ENCODE peak calls at places on chromosomes 7 and 10, in ten cellular contexts. N is HCT116; R is HepG2; H is A549; L is stimulated activated naive CD8-positive, alpha-beta T cell treated with anti-CD3 and anti-CD28 coated beads, Interleukin-15, amount 100 ng/mL, for 72 hours; G is esophagus mucosa; B is lower lobe of right lung; F is activated CD8-positive, alpha-beta memory T cell treated with anti-CD3 and anti-CD28 coated beads, Interleukin-2, amount 10 ng/mL, durations not matched to agents 7 days and 5 days; A is activated CD8-positive, alpha-beta T cell treated with anti-CD3 and anti-CD28 coated beads for 36 hours; E is Right ventricle myocardium inferior. Z is an unnamed sample.

GRCh38 chr7:50142421-50143113 is 49.5 kb upstream of the ZPBP start:
- ATAC-seq in A (peak; percentile 68), L (peak; percentile 74), G (no peak), R (no peak), H (peak; percentile 53), E (no peak), B (no peak), F (peak; percentile 67), N (peak; percentile 57), Z (peak; percentile 63)

GRCh38 chr10:70477661-70478162 is 855 bp upstream of the PALD1 start:
- ATAC-seq in L (peak; percentile 78), R (peak; percentile 8), E (no peak), H (peak; percentile 21), B (peak; percentile 50), F (peak; percentile 77), N (peak; percentile 48), G (peak; percentile 71), A (peak; percentile 54), Z (peak; percentile 75)

GRCh38 chr7:101933685-101934084 is 116.3 kb downstream of the CUX1 start:
- ATAC-seq in A (no peak), F (no peak), E (no peak), R (no peak), N (no peak), H (no peak), G (no peak), B (no peak), L (no peak), Z (no peak)

GRCh38 chr10:3126741-3127342 is 45.7 kb downstream of the PITRM1 start:
- ATAC-seq in A (no peak), R (no peak), F (no peak), N (no peak), L (no peak), G (peak; percentile 53), H (no peak), E (peak; percentile 66), B (peak; percentile 41), Z (no peak)

GRCh38 chr10:121240556-121240955 is 357.7 kb downstream of the FGFR2 start:
- ATAC-seq in B (no peak), H (no peak), E (no peak), N (no peak), R (no peak), F (no peak), G (no peak), L (no peak), A (no peak), Z (no peak)

GRCh38 chr7:2510909-2511768 is 8.4 kb upstream of the LFNG start:
- ATAC-seq in G (peak; percentile 40), E (peak; percentile 17), L (peak; percentile 63), H (no peak), B (peak; percentile 60), R (peak; percentile 59), N (no peak), A (peak; percentile 68), F (peak; percentile 43), Z (peak; percentile 64)

GRCh38 chr10:71431216-71431944 is 34.7 kb downstream of the CDH23 start:
- ATAC-seq in G (no peak), H (no peak), F (no peak), N (no peak), L (no peak), A (no peak), E (no peak), B (no peak), R (peak; percentile 16), Z (no peak)

GRCh38 chr7:18175801-18176450 is 148.3 kb upstream of the PRPS1L1 start:
- ATAC-seq in F (no peak), G (no peak), L (no peak), E (no peak), H (peak; percentile 54), A (no peak), R (no peak), B (no peak), N (no peak), Z (no peak)

GRCh38 chr10:58998924-58999713 is 177.3 kb upstream of the PHYHIPL start:
- ATAC-seq in H (no peak), A (no peak), R (no peak), L (no peak), G (no peak), B (peak; percentile 39), N (no peak), F (no peak), E (peak; percentile 93), Z (no peak)

GRCh38 chr10:34343764-34344163 is 471.3 kb downstream of the PARD3 start:
- ATAC-seq in H (no peak), E (no peak), G (no peak), N (no peak), L (no peak), A (no peak), F (no peak), B (no peak), R (no peak), Z (no peak)

GRCh38 chr10:50577681-50578350 is 45.9 kb downstream of the SGMS1 start:
- ATAC-seq in A (no peak), B (peak; percentile 86), E (peak; percentile 84), F (no peak), N (no peak), H (no peak), G (no peak), L (no peak), R (no peak), Z (peak; percentile 67)

GRCh38 chr7:158911145-158911544 is 54.8 kb downstream of the DYNC2I1 start:
- ATAC-seq in E (peak; percentile 65), G (no peak), L (no peak), N (no peak), F (no peak), H (no peak), R (no peak), B (no peak), A (no peak), Z (no peak)

GRCh38 chr10:31664803-31665202 is 263.8 kb downstream of the ARHGAP12 start:
- ATAC-seq in F (no peak), R (no peak), E (peak; percentile 91), A (no peak), N (no peak), L (no peak), H (no peak), G (no peak), B (no peak), Z (no peak)

GRCh38 chr10:102580230-102580629 is 64.0 kb upstream of the TRIM8 start:
- ATAC-seq in A (no peak), B (peak; percentile 25), F (no peak), H (no peak), L (no peak), N (no peak), E (no peak), G (no peak), R (no peak), Z (no peak)

GRCh38 chr7:39353615-39354376 is 212.4 kb upstream of the YAE1 start:
- ATAC-seq in R (peak; percentile 93), L (no peak), E (peak; percentile 65), B (peak; percentile 69), H (no peak), A (no peak), N (no peak), G (peak; percentile 83), F (no peak), Z (no peak)

GRCh38 chr10:17028843-17029580 is 100.6 kb downstream of the CUBN start:
- ATAC-seq in N (peak; percentile 44), A (peak; percentile 3), H (no peak), R (no peak), L (peak; percentile 6), F (no peak), G (no peak), B (no peak), E (no peak), Z (no peak)

GRCh38 chr10:69201045-69201444 is 19.1 kb upstream of the HKDC1 start:
- ATAC-seq in B (no peak), L (no peak), R (no peak), H (no peak), F (no peak), N (no peak), E (no peak), A (no peak), G (no peak), Z (peak; percentile 30)

GRCh38 chr10:30391266-30391665 is 42.2 kb upstream of the MTPAP start:
- ATAC-seq in G (no peak), H (no peak), N (no peak), F (no peak), A (no peak), L (no peak), E (no peak), B (no peak), R (no peak), Z (no peak)

GRCh38 chr10:43409385-43410109 is 561 bp upstream of the HNRNPF start:
- ATAC-seq in E (no peak), F (peak; percentile 10), R (no peak), G (no peak), L (peak; percentile 16), B (peak; percentile 7), H (peak; percentile 30), N (peak; percentile 35), A (peak; percentile 11), Z (peak; percentile 30)

GRCh38 chr7:64876792-64877713 is 26.0 kb upstream of the ZNF273 start:
- ATAC-seq in N (no peak), A (peak; percentile 90), F (peak; percentile 89), B (peak; percentile 74), H (peak; percentile 46), E (peak; percentile 72), G (peak; percentile 33), R (no peak), L (peak; percentile 92), Z (peak; percentile 94)

GRCh38 chr7:33418251-33418701 is 288.9 kb downstream of the BBS9 start:
- ATAC-seq in G (no peak), B (no peak), N (no peak), F (no peak), L (no peak), A (no peak), R (no peak), E (no peak), H (no peak), Z (no peak)

GRCh38 chr10:20536381-20536780 is 360.7 kb downstream of the NEBL start:
- ATAC-seq in E (no peak), A (no peak), B (no peak), H (no peak), R (no peak), G (no peak), N (no peak), L (no peak), F (no peak), Z (no peak)

Z was measured in activated T-helper 17 cell treated with anti-CD3 and anti-CD28 coated beads, Interleukin-2, amount 50 U/mL, for 72 hours.